ENCODE peak calls at places on chromosomes 1 and 21, in nine cellular contexts. D is A549, V is Panc1, Z is GM12878, Y is K562, X is HCT116, L is SK-N-SH, G is GM23338, P is HepG2. I is an unnamed sample.

GRCh38 chr1:94962745-94963265 is 35.9 kb upstream of the CNN3 start:
- DNase-seq in Y (no peak), P (peak), V (no peak), X (no peak), G (no peak), Z (peak), L (no peak), D (no peak), I (peak)

GRCh38 chr1:58401991-58402390 is 144.5 kb downstream of the OMA1 start:
- DNase-seq in X (no peak), P (no peak), V (no peak), L (no peak), Z (no peak), G (no peak), Y (no peak), D (no peak), I (no peak)

GRCh38 chr1:205488074-205488723 is 16.3 kb upstream of the CDK18 start:
- DNase-seq in P (peak), V (no peak), X (peak), D (peak), Z (no peak), Y (peak), G (peak), L (peak), I (peak)

GRCh38 chr1:34865981-34866761 is 6.6 kb upstream of the SMIM12 start:
- DNase-seq in Y (peak), X (peak), L (peak), V (peak), P (peak), Z (peak), D (peak), G (peak), I (peak)

GRCh38 chr1:76492752-76493420 is 374.4 kb upstream of the ST6GALNAC5 start:
- DNase-seq in V (no peak), P (no peak), X (no peak), L (no peak), D (no peak), G (no peak), Z (no peak), Y (no peak), I (no peak)

GRCh38 chr1:200354243-200354642 is 55.6 kb downstream of the ZNF281 start:
- DNase-seq in X (no peak), L (no peak), Y (no peak), V (no peak), P (no peak), G (no peak), D (no peak), Z (peak), I (peak)

GRCh38 chr1:145993618-145994390 is 2.6 kb downstream of the TXNIP start:
- DNase-seq in X (no peak), P (no peak), L (no peak), Y (peak), Z (no peak), V (no peak), D (no peak), G (no peak), I (no peak)

GRCh38 chr1:230858918-230859819 is 9.2 kb downstream of the C1orf198 start:
- DNase-seq in D (no peak), X (no peak), V (no peak), Y (no peak), L (no peak), Z (no peak), G (no peak), P (no peak), I (no peak)

GRCh38 chr1:224651188-224651587 is 35.1 kb downstream of the CNIH3 start:
- DNase-seq in Z (no peak), X (no peak), G (no peak), L (no peak), Y (no peak), V (no peak), P (no peak), D (no peak), I (no peak)

GRCh38 chr1:185401019-185401418 is 84.0 kb upstream of the IVNS1ABP start:
- DNase-seq in P (no peak), X (no peak), D (no peak), Y (no peak), G (peak), V (no peak), L (no peak), Z (no peak), I (no peak)

GRCh38 chr1:40039245-40039756 is 1.2 kb upstream of the CAP1 start:
- DNase-seq in D (no peak), L (no peak), Z (no peak), X (no peak), P (no peak), V (peak), Y (no peak), G (no peak), I (no peak)

GRCh38 chr21:32463367-32463766 is 50.9 kb downstream of the EVA1C start:
- DNase-seq in L (no peak), D (peak), Y (no peak), G (no peak), P (no peak), X (peak), Z (no peak), V (no peak), I (no peak)

GRCh38 chr1:24897263-24898151 is 32.6 kb downstream of the RUNX3 start:
- DNase-seq in P (no peak), Y (no peak), Z (no peak), V (no peak), L (peak), X (no peak), G (no peak), D (no peak), I (no peak)

GRCh38 chr1:24896596-24897262 is 33.3 kb downstream of the RUNX3 start:
- DNase-seq in Z (no peak), G (no peak), Y (no peak), V (no peak), P (no peak), D (no peak), L (no peak), X (no peak), I (no peak)

GRCh38 chr1:24896176-24896575 is 33.9 kb downstream of the RUNX3 start:
- DNase-seq in D (no peak), G (no peak), Z (no peak), L (no peak), Y (no peak), V (no peak), P (no peak), X (no peak), I (no peak)

GRCh38 chr1:24894002-24894401 is 36.1 kb downstream of the RUNX3 start:
- DNase-seq in Y (no peak), D (no peak), Z (no peak), G (no peak), L (no peak), X (no peak), V (no peak), P (no peak), I (no peak)

DNA sequence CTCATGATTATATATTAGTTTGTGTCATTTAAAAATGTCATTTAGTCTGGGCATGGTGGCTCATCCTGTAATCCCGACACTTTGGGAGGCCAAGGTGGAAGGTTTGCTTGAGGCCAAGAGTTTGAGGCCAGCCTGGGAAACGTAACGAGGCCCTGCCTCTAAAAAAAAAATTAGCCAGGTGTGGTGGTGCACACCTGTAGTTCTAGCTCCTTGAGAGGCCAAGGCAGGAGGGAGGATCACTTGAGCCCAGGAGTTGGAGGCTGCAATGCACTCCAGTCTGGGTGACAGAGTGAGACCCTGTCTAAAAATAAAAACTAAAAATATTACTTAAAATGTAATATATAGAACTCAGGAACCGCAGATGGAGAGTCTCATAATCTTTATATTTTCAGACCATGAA is 34.6 kb downstream of the RUNX3 start:
- DNase-seq in D (no peak), P (no peak), X (no peak), G (no peak), V (no peak), Y (no peak), Z (no peak), L (no peak), I (no peak)
- TF ChIP-seq REST in D (no peak), P (no peak), X (no peak), G (no peak), V (no peak), Y (no peak), Z (no peak), L (no peak), I (no peak)

GRCh38 chr1:90773812-90774211 is 56.7 kb upstream of the BARHL2 start:
- DNase-seq in P (no peak), X (no peak), L (no peak), Y (no peak), G (no peak), D (no peak), Z (no peak), V (no peak), I (no peak)
- TF ChIP-seq REST in P (no peak), X (no peak), L (no peak), Y (no peak), G (no peak), D (no peak), Z (no peak), V (no peak), I (no peak)

DNA sequence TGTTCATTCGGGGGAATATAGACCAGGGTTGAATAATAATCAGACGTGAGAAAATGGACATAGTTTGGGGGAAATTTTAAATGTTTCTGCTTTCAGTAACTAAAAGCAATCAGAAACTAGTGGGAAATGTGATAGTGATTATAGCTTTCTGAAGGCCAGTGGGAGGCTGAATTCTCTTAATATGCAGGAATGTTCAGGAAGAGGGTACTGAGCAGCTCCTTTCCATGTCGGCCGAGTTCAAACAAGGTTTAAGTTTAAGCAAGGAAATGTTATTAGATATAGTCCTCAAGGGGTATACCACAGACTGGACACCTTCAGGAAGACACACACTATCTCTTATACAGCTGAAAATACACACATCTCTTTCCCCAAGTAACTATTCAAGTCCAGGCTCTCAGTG is 105.5 kb downstream of the HHAT start:
- DNase-seq in L (no peak), P (no peak), Y (no peak), X (no peak), G (peak), V (no peak), D (no peak), Z (no peak), I (no peak)
- TF ChIP-seq REST in L (no peak), P (no peak), Y (no peak), X (no peak), G (no peak), V (no peak), D (no peak), Z (no peak), I (no peak)

DNA sequence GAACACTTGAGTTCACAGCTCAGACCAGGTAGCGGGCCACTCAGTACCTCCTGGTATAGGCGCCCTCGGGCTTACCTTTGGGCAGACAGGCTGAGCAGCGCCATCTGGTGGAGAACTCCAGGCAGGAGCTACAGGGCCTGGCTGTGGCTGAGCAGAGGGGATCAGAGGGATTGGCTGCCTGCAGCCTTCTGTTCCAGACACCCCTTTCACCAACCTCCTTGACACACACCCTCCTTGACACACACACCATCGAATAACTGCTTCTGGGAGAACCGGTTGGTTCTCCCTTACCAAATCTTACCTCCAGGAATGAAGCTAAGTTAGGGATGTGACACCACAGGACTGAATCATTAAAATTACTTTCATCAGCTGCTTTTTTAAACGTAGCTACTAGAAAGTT is 6.5 kb downstream of the LIN28A start:
- DNase-seq in Z (no peak), L (peak), X (peak), D (peak), G (peak), Y (peak), P (peak), V (peak), I (peak)
- TF ChIP-seq REST in Z (no peak), L (no peak), X (no peak), D (no peak), G (peak), Y (no peak), P (no peak), V (peak), I (no peak)

GRCh38 chr1:23795676-23796465 is 4.7 kb downstream of the GALE start:
- DNase-seq in V (no peak), Y (no peak), X (no peak), P (no peak), D (no peak), L (no peak), Z (no peak), G (no peak), I (no peak)

GRCh38 chr1:23799255-23799569 is 1.3 kb downstream of the GALE start:
- DNase-seq in Z (no peak), Y (no peak), X (no peak), D (no peak), P (no peak), L (no peak), G (no peak), V (no peak), I (no peak)

GRCh38 chr1:23798662-23799142 is 1.9 kb downstream of the GALE start:
- DNase-seq in L (peak), V (no peak), D (no peak), Z (no peak), G (peak), P (no peak), X (no peak), Y (peak), I (no peak)

GRCh38 chr1:23797478-23798448 is 2.8 kb downstream of the GALE start:
- DNase-seq in Z (no peak), Y (no peak), V (no peak), G (no peak), X (no peak), D (no peak), L (no peak), P (no peak), I (no peak)

GRCh38 chr1:23796466-23797271 is 3.9 kb downstream of the GALE start:
- DNase-seq in L (no peak), D (no peak), Z (no peak), G (peak), P (no peak), X (no peak), V (no peak), Y (no peak), I (no peak)
- TF ChIP-seq REST in L (no peak), D (no peak), Z (no peak), G (no peak), P (no peak), X (no peak), V (no peak), Y (no peak), I (no peak)

GRCh38 chr1:183416850-183417690 is 1.1 kb downstream of the NMNAT2 start:
- DNase-seq in X (no peak), D (peak), P (no peak), Y (no peak), Z (no peak), V (no peak), L (peak), G (peak), I (no peak)

GRCh38 chr1:183419399-183419798 is 1.2 kb upstream of the NMNAT2 start:
- DNase-seq in Z (no peak), D (no peak), P (no peak), X (no peak), L (no peak), Y (no peak), G (no peak), V (no peak), I (no peak)

GRCh38 chr1:183414365-183414764 is 3.8 kb downstream of the NMNAT2 start:
- DNase-seq in L (no peak), P (no peak), X (no peak), Z (no peak), V (no peak), Y (no peak), D (no peak), G (no peak), I (no peak)

GRCh38 chr1:183418696-183419095 is 516 bp upstream of the NMNAT2 start:
- DNase-seq in Z (no peak), P (no peak), Y (no peak), X (no peak), G (no peak), L (no peak), V (no peak), D (no peak), I (no peak)

GRCh38 chr1:183417691-183418491 is at the start of gene NMNAT2:
- DNase-seq in L (peak), D (peak), Y (no peak), Z (no peak), V (no peak), G (peak), P (no peak), X (no peak), I (no peak)
- TF ChIP-seq REST in L (no peak), D (no peak), Y (no peak), Z (no peak), V (no peak), G (no peak), P (no peak), X (no peak), I (no peak)

GRCh38 chr1:235742914-235743599 is 93.5 kb upstream of the GNG4 start:
- DNase-seq in Y (no peak), V (no peak), P (no peak), X (no peak), Z (no peak), G (peak), L (no peak), D (no peak), I (no peak)

GRCh38 chr1:235739631-235740030 is 90.0 kb upstream of the GNG4 start:
- DNase-seq in G (no peak), V (no peak), Y (no peak), D (no peak), L (no peak), P (no peak), Z (no peak), X (no peak), I (no peak)

GRCh38 chr1:235737751-235738150 is 88.2 kb upstream of the GNG4 start:
- DNase-seq in D (no peak), Y (no peak), L (no peak), Z (no peak), G (no peak), V (no peak), X (no peak), P (no peak), I (no peak)

GRCh38 chr1:235739124-235739523 is 89.5 kb upstream of the GNG4 start:
- DNase-seq in Z (no peak), V (peak), P (peak), X (no peak), Y (no peak), L (no peak), G (no peak), D (no peak), I (no peak)

GRCh38 chr1:235741294-235741693 is 91.7 kb upstream of the GNG4 start:
- DNase-seq in G (no peak), Z (no peak), D (no peak), V (no peak), Y (no peak), P (no peak), L (no peak), X (no peak), I (no peak)
- TF ChIP-seq REST in G (no peak), Z (no peak), D (no peak), V (no peak), Y (no peak), P (no peak), L (no peak), X (no peak), I (no peak)